ENCODE peak calls at places on chromosomes 13 and 19, in five cellular contexts. A is NT2/D1, I is HEK293T, T is HepG2, F is GM12878. P is an unnamed sample.

GRCh38 chr13:79674765-79675515 is 194.0 kb downstream of the NDFIP2 start:
- DNase-seq in T (no peak), I (no peak), A (no peak), F (no peak), P (no peak)

GRCh38 chr13:106709509-106709908 is 141.6 kb upstream of the ARGLU1 start:
- DNase-seq in T (no peak), F (no peak), A (no peak), I (no peak), P (no peak)

GRCh38 chr19:52692431-52693008 is 42.3 kb downstream of the ZNF611 start:
- DNase-seq in I (no peak), F (no peak), A (no peak), T (no peak), P (no peak)

GRCh38 chr13:94343243-94343585 is 136.3 kb downstream of the DCT start:
- DNase-seq in F (no peak), I (no peak), T (no peak), A (no peak), P (no peak)

GRCh38 chr13:114310961-114311360 is 3.3 kb upstream of the CHAMP1 start:
- DNase-seq in T (no peak), A (no peak), F (no peak), I (no peak), P (no peak)

GRCh38 chr13:19157461-19157860 is 24.2 kb downstream of the TUBA3C start:
- DNase-seq in F (no peak), T (no peak), I (no peak), A (no peak), P (no peak)

GRCh38 chr19:2783781-2784145 is 690 bp upstream of the SGTA start:
- DNase-seq in I (no peak), A (no peak), T (no peak), F (no peak), P (no peak)

GRCh38 chr13:97256343-97256783 is 34.2 kb downstream of the MBNL2 start:
- DNase-seq in F (no peak), T (peak), I (no peak), A (no peak), P (no peak)

GRCh38 chr19:1247747-1248453 is 483 bp upstream of the MIDN start:
- DNase-seq in I (no peak), T (peak), F (no peak), A (no peak), P (no peak)

GRCh38 chr13:32904271-32904670 is 112.0 kb upstream of the KL start:
- DNase-seq in T (no peak), F (no peak), A (no peak), I (no peak), P (no peak)
- TF ChIP-seq SUZ12 in T (no peak), F (no peak), A (no peak), I (no peak), P (no peak)

GRCh38 chr19:19418548-19419260 is 13.2 kb downstream of the GATAD2A start:
- DNase-seq in A (no peak), F (no peak), I (no peak), T (no peak), P (no peak)

GRCh38 chr19:19420570-19421301 is 15.3 kb downstream of the GATAD2A start:
- DNase-seq in F (peak), I (no peak), A (no peak), T (no peak), P (no peak)

GRCh38 chr19:19417618-19418270 is 12.3 kb downstream of the GATAD2A start:
- DNase-seq in I (no peak), A (no peak), F (no peak), T (no peak), P (no peak)

GRCh38 chr19:19421326-19421725 is 15.9 kb downstream of the GATAD2A start:
- DNase-seq in T (no peak), F (no peak), I (no peak), A (no peak), P (no peak)

GRCh38 chr19:19416280-19416679 is 10.8 kb downstream of the GATAD2A start:
- DNase-seq in A (no peak), I (no peak), F (no peak), T (no peak), P (no peak)
- TF ChIP-seq SUZ12 in A (no peak), I (no peak), F (no peak), T (no peak), P (no peak)

GRCh38 chr13:100040196-100040595 is 48.7 kb upstream of the PCCA start:
- DNase-seq in A (no peak), I (no peak), T (peak), F (no peak), P (no peak)

GRCh38 chr13:100045355-100045754 is 43.5 kb upstream of the PCCA start:
- DNase-seq in I (no peak), A (no peak), F (no peak), T (no peak), P (no peak)

GRCh38 chr13:100044936-100045335 is 44.0 kb upstream of the PCCA start:
- DNase-seq in T (peak), F (no peak), A (no peak), I (no peak), P (no peak)

GRCh38 chr13:100035936-100036335 is 53.0 kb upstream of the PCCA start:
- DNase-seq in F (no peak), A (no peak), T (peak), I (no peak), P (no peak)

DNA sequence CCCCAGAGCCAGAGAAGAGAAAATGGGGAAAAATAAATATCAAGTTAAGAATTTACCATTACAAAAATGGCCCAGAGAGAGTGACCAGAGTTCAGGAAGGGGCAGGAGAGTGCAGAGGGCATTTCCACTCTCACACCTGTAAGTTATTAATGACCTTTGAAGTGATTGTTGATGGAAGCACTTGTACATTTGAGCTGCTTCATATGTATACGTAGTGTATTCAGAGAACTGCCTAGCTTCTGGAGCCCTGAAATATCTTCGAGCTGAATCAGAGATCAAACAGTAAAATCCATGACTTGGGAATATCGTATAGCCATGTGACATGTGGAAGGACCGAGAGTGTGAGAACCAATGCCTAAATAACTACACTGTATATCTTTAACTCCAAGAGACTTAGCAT is 49.2 kb upstream of the PCCA start:
- DNase-seq in A (no peak), F (no peak), T (peak), I (no peak), P (no peak)
- TF ChIP-seq SUZ12 in A (no peak), F (no peak), T (no peak), I (no peak), P (no peak)

DNA sequence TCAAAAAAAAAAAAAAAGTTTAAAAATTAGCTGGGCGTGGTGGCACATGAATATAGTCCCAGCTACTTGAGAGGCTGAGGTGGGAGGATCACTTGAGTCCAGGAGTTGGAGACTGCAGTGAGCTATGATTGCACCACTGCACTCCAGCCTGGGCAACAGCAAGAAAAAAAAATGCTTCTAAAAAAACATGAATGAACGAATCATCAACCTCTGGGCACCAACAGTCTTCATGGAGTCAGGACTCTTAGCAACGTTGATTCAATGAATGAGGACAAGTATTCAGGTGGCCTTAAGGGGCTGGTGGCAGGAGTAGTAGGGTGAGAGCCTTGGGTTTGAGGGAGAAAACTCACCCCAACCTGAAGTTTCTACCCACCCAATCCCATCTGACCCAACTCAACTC is 20.6 kb upstream of the OLFM2 start:
- DNase-seq in T (no peak), A (no peak), I (no peak), F (no peak), P (no peak)
- TF ChIP-seq SUZ12 in T (no peak), A (no peak), I (no peak), F (no peak), P (no peak)

GRCh38 chr19:9313756-9314155 is 4.1 kb upstream of the ZNF699 start:
- DNase-seq in F (no peak), A (no peak), T (no peak), I (no peak), P (no peak)
- TF ChIP-seq SUZ12 in F (no peak), A (no peak), T (no peak), I (no peak), P (no peak)